ENCODE peak calls at places on chromosomes 3 and 15, in five cellular contexts. One of them, this sample, is unnamed. For H3K27me3 and H3K79me2, the result is how much of the 10 kb centered on the place peaks cover.

GRCh38 chr15:67783303-67783702 is 42.0 kb upstream of the SKOR1 start:
- DNase-seq in PC-9: no peak
- DNase-seq in neural progenitor cell: no peak
- DNase-seq in fibroblast of lung: no peak
- DNase-seq in hepatocyte: no peak
- DNase-seq in this sample: no peak

GRCh38 chr3:195441971-195442572 is 748 bp downstream of the ACAP2 start:
- DNase-seq in PC-9: peak
- DNase-seq in neural progenitor cell: peak
- DNase-seq in fibroblast of lung: peak
- DNase-seq in hepatocyte: peak
- DNase-seq in this sample: peak

GRCh38 chr3:195999896-196000295 is 82.0 kb downstream of the TFRC start:
- DNase-seq in PC-9: no peak
- DNase-seq in neural progenitor cell: no peak
- DNase-seq in fibroblast of lung: no peak
- DNase-seq in hepatocyte: no peak
- DNase-seq in this sample: no peak

GRCh38 chr3:161558256-161558655 is 61.6 kb downstream of the OTOL1 start:
- DNase-seq in PC-9: no peak
- DNase-seq in neural progenitor cell: no peak
- DNase-seq in fibroblast of lung: peak
- DNase-seq in hepatocyte: peak
- DNase-seq in this sample: peak

GRCh38 chr3:49454898-49455681 is 15.0 kb upstream of the DAG1 start:
- DNase-seq in PC-9: no peak
- DNase-seq in neural progenitor cell: no peak
- DNase-seq in fibroblast of lung: no peak
- DNase-seq in hepatocyte: no peak
- DNase-seq in this sample: no peak

GRCh38 chr3:38543602-38544001 is 47.5 kb downstream of the EXOG start:
- DNase-seq in PC-9: no peak
- DNase-seq in neural progenitor cell: no peak
- DNase-seq in fibroblast of lung: no peak
- DNase-seq in hepatocyte: no peak
- DNase-seq in this sample: no peak

GRCh38 chr3:188959013-188959412 is 212.8 kb upstream of the TPRG1 start:
- DNase-seq in PC-9: no peak
- DNase-seq in neural progenitor cell: no peak
- DNase-seq in fibroblast of lung: no peak
- DNase-seq in hepatocyte: no peak
- DNase-seq in this sample: no peak

GRCh38 chr3:43286886-43287301 is 554 bp downstream of the SNRK start:
- DNase-seq in PC-9: no peak
- DNase-seq in neural progenitor cell: peak
- DNase-seq in fibroblast of lung: peak
- DNase-seq in hepatocyte: peak
- DNase-seq in this sample: peak

GRCh38 chr15:75207618-75208500 is 6.2 kb downstream of the C15orf39 start:
- DNase-seq in PC-9: no peak
- DNase-seq in neural progenitor cell: no peak
- DNase-seq in fibroblast of lung: no peak
- DNase-seq in hepatocyte: no peak
- DNase-seq in this sample: no peak

GRCh38 chr3:42556089-42556632 is 25.6 kb downstream of the SEC22C start:
- DNase-seq in PC-9: peak
- DNase-seq in neural progenitor cell: no peak
- DNase-seq in fibroblast of lung: no peak
- DNase-seq in hepatocyte: no peak
- DNase-seq in this sample: peak

GRCh38 chr3:43523454-43524053 is 98.3 kb downstream of the ANO10 start:
- DNase-seq in PC-9: no peak
- DNase-seq in neural progenitor cell: no peak
- DNase-seq in fibroblast of lung: peak
- DNase-seq in hepatocyte: no peak
- DNase-seq in this sample: peak

GRCh38 chr15:89781891-89782618 is 5.9 kb downstream of the MESP2 start:
- DNase-seq in PC-9: peak
- DNase-seq in neural progenitor cell: no peak
- DNase-seq in fibroblast of lung: peak
- DNase-seq in hepatocyte: peak
- DNase-seq in this sample: peak

GRCh38 chr3:107988464-107989156 is 102.2 kb downstream of the CD47 start:
- DNase-seq in PC-9: peak
- DNase-seq in neural progenitor cell: no peak
- DNase-seq in fibroblast of lung: peak
- DNase-seq in hepatocyte: peak
- DNase-seq in this sample: peak

GRCh38 chr3:139934557-139935070 is 371 bp upstream of the CLSTN2 start:
- DNase-seq in PC-9: no peak
- DNase-seq in neural progenitor cell: peak
- DNase-seq in fibroblast of lung: peak
- DNase-seq in hepatocyte: peak
- DNase-seq in this sample: peak

GRCh38 chr3:12556243-12556722 is 604 bp upstream of the MKRN2 start:
- DNase-seq in PC-9: no peak
- DNase-seq in neural progenitor cell: no peak
- DNase-seq in fibroblast of lung: no peak
- DNase-seq in hepatocyte: no peak
- DNase-seq in this sample: no peak

GRCh38 chr3:170493712-170494182 is 75.1 kb downstream of the CLDN11 start:
- DNase-seq in PC-9: no peak
- DNase-seq in neural progenitor cell: no peak
- DNase-seq in fibroblast of lung: peak
- DNase-seq in hepatocyte: no peak
- DNase-seq in this sample: peak

GRCh38 chr3:46280105-46280797 is 38.0 kb downstream of the CCR3 start:
- DNase-seq in PC-9: peak
- DNase-seq in neural progenitor cell: no peak
- DNase-seq in fibroblast of lung: peak
- DNase-seq in hepatocyte: peak
- DNase-seq in this sample: peak

GRCh38 chr3:190279690-190280089 is 42.6 kb downstream of the CLDN1 start:
- DNase-seq in PC-9: peak
- DNase-seq in neural progenitor cell: no peak
- DNase-seq in fibroblast of lung: no peak
- DNase-seq in hepatocyte: no peak
- DNase-seq in this sample: no peak

GRCh38 chr15:75455424-75455981 is 4.0 kb upstream of the SIN3A start:
- DNase-seq in PC-9: peak
- DNase-seq in neural progenitor cell: peak
- DNase-seq in fibroblast of lung: peak
- DNase-seq in hepatocyte: peak
- DNase-seq in this sample: peak

GRCh38 chr3:171972965-171973364 is 66.4 kb upstream of the FNDC3B start:
- DNase-seq in PC-9: no peak
- DNase-seq in neural progenitor cell: no peak
- DNase-seq in fibroblast of lung: peak
- DNase-seq in hepatocyte: no peak
- DNase-seq in this sample: no peak

GRCh38 chr15:31236184-31237041 is 90.2 kb upstream of the KLF13 start:
- DNase-seq in PC-9: no peak
- DNase-seq in neural progenitor cell: no peak
- DNase-seq in fibroblast of lung: peak
- DNase-seq in hepatocyte: peak
- DNase-seq in this sample: peak

GRCh38 chr3:50154840-50155490 is at the start of gene SEMA3F:
- DNase-seq in PC-9: peak
- DNase-seq in neural progenitor cell: peak
- DNase-seq in fibroblast of lung: peak
- DNase-seq in hepatocyte: peak
- DNase-seq in this sample: peak

GRCh38 chr3:112967828-112968227 is 7.1 kb downstream of the CD200R1 start:
- DNase-seq in PC-9: no peak
- DNase-seq in neural progenitor cell: no peak
- DNase-seq in fibroblast of lung: no peak
- DNase-seq in hepatocyte: no peak
- DNase-seq in this sample: no peak

GRCh38 chr3:185820973-185821758 is 3.7 kb downstream of the IGF2BP2 start:
- DNase-seq in PC-9: peak
- DNase-seq in neural progenitor cell: peak
- DNase-seq in fibroblast of lung: peak
- DNase-seq in hepatocyte: peak
- DNase-seq in this sample: peak

GRCh38 chr3:31919528-31919927 is 61.5 kb downstream of the OSBPL10 start:
- DNase-seq in PC-9: no peak
- DNase-seq in neural progenitor cell: no peak
- DNase-seq in fibroblast of lung: no peak
- DNase-seq in hepatocyte: no peak
- DNase-seq in this sample: no peak

GRCh38 chr3:139319428-139320402 is 24.1 kb upstream of the MRPS22 start:
- DNase-seq in PC-9: no peak
- DNase-seq in neural progenitor cell: peak
- DNase-seq in fibroblast of lung: no peak
- DNase-seq in hepatocyte: no peak
- DNase-seq in this sample: no peak

GRCh38 chr3:50299638-50299928 is 378 bp upstream of the HYAL3 start:
- DNase-seq in PC-9: no peak
- DNase-seq in neural progenitor cell: no peak
- DNase-seq in fibroblast of lung: no peak
- DNase-seq in hepatocyte: no peak
- DNase-seq in this sample: no peak

GRCh38 chr3:45205126-45205525 is 21.0 kb downstream of the TMEM158 start:
- DNase-seq in PC-9: no peak
- DNase-seq in neural progenitor cell: no peak
- DNase-seq in fibroblast of lung: peak
- DNase-seq in hepatocyte: no peak
- DNase-seq in this sample: peak

DNA sequence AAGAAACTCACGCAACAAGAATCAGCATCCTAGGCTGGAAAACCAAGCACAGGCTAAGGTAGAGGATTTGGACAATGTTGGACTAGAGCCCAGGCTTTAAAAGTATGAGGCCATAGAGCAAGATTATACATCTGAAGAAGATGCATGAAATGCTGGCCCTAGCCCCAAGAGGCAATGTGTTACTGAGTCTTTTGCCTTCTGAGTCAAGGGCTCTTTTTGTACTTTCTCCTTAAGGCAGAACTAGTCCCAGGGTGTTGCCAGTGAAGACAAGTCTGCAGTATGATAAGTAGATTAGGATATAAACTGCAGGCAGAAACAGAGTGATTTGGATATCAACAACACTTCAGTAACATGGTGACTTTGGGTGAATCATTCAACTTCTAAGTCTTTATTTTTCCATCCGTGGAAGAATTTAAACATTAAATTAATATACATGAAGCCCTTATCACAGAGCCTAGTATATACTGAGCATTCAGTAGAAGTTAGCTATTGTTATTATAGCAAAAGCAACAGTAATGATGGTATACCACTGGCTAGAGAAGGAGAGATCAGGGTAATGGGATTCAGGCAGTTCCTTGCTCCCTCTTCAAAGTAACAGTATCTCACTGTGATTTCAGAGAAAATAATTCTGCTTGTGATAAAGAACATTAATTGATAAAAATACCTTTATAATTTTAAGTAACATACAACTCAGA is 99.9 kb upstream of the MLF1 start:
- DNase-seq in PC-9: no peak
- DNase-seq in neural progenitor cell: no peak
- DNase-seq in fibroblast of lung: peak
- DNase-seq in hepatocyte: peak
- DNase-seq in this sample: no peak
- H3K27me3 ChIP-seq in PC-9: under half
- H3K27me3 ChIP-seq in neural progenitor cell: under half
- H3K27me3 ChIP-seq in fibroblast of lung: under half
- H3K27me3 ChIP-seq in hepatocyte: under half
- H3K27me3 ChIP-seq in this sample: under half

DNA sequence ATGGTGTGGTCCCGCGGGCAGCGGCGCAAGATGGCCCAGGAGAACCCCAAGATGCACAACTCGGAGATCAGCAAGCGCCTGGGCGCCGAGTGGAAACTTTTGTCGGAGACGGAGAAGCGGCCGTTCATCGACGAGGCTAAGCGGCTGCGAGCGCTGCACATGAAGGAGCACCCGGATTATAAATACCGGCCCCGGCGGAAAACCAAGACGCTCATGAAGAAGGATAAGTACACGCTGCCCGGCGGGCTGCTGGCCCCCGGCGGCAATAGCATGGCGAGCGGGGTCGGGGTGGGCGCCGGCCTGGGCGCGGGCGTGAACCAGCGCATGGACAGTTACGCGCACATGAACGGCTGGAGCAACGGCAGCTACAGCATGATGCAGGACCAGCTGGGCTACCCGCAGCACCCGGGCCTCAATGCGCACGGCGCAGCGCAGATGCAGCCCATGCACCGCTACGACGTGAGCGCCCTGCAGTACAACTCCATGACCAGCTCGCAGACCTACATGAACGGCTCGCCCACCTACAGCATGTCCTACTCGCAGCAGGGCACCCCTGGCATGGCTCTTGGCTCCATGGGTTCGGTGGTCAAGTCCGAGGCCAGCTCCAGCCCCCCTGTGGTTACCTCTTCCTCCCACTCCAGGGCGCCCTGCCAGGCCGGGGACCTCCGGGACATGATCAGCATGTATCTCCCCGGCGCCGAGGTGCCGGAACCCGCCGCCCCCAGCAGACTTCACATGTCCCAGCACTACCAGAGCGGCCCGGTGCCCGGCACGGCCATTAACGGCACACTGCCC is 977 bp downstream of the SOX2 start:
- DNase-seq in PC-9: no peak
- DNase-seq in neural progenitor cell: peak
- DNase-seq in fibroblast of lung: peak
- DNase-seq in hepatocyte: peak
- DNase-seq in this sample: peak
- TF ChIP-seq EZH2 in PC-9: no peak
- TF ChIP-seq EZH2 in neural progenitor cell: no peak
- TF ChIP-seq EZH2 in fibroblast of lung: peak
- TF ChIP-seq EZH2 in hepatocyte: peak
- TF ChIP-seq EZH2 in this sample: peak

GRCh38 chr3:134239538-134239937 is 11.1 kb downstream of the RYK start:
- DNase-seq in PC-9: no peak
- DNase-seq in neural progenitor cell: no peak
- DNase-seq in fibroblast of lung: no peak
- DNase-seq in hepatocyte: no peak
- DNase-seq in this sample: no peak
- H3K79me2 ChIP-seq in PC-9: half or more
- H3K79me2 ChIP-seq in neural progenitor cell: half or more
- H3K79me2 ChIP-seq in fibroblast of lung: half or more
- H3K79me2 ChIP-seq in hepatocyte: half or more
- H3K79me2 ChIP-seq in this sample: half or more

DNA sequence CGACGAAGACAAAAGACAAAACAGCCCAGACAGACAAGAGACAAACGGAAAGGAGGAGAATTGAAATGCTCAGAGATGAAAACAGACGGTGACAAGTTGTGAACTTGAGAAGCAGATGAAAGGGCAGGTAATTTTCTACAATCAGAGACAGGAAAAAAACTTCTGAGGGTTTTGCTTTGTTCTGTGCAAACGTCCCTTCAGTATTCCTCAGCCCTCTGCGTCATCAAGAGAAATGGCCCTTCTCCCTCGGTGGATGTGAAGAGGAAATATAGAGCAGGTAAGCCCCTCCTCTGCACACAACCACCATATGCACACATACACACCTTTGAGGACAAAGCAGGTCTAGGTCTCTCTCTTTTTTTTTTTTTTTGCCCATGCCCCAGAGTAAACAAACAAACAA is 206.6 kb downstream of the UACA start:
- DNase-seq in PC-9: no peak
- DNase-seq in neural progenitor cell: no peak
- DNase-seq in fibroblast of lung: no peak
- DNase-seq in hepatocyte: no peak
- DNase-seq in this sample: no peak
- H3K27me3 ChIP-seq in PC-9: under half
- H3K27me3 ChIP-seq in neural progenitor cell: under half
- H3K27me3 ChIP-seq in fibroblast of lung: under half
- H3K27me3 ChIP-seq in hepatocyte: under half
- H3K27me3 ChIP-seq in this sample: under half